ENCODE peak calls at places on chromosomes 4 and X, in four cellular contexts. One of them, this sample, is unnamed.

GRCh38 chr4:38314663-38315062 is 349.3 kb upstream of the KLF3 start:
- DNase-seq in lower lobe of right lung: no peak
- DNase-seq in endothelial cell: no peak
- DNase-seq in B cell: no peak
- DNase-seq in this sample: no peak

GRCh38 chr4:110357521-110357920 is 118.4 kb upstream of the ENPEP start:
- DNase-seq in endothelial cell: no peak
- DNase-seq in lower lobe of right lung: no peak
- DNase-seq in B cell: no peak
- DNase-seq in this sample: no peak

GRCh38 chr4:174828845-174829701 is at the start of gene GLRA3:
- DNase-seq in endothelial cell: peak; percentile 78
- DNase-seq in lower lobe of right lung: peak; percentile 68
- DNase-seq in B cell: peak; percentile 49
- DNase-seq in this sample: no peak

GRCh38 chrX:48833531-48834138 is 1.8 kb downstream of the PCSK1N start:
- DNase-seq in lower lobe of right lung: no peak
- DNase-seq in B cell: no peak
- DNase-seq in endothelial cell: no peak
- DNase-seq in this sample: no peak

GRCh38 chrX:46961574-46962279 is 49.5 kb downstream of the JADE3 start:
- DNase-seq in B cell: no peak
- DNase-seq in lower lobe of right lung: no peak
- DNase-seq in endothelial cell: no peak
- DNase-seq in this sample: no peak

GRCh38 chr4:165398570-165398969 is 19.8 kb downstream of the CPE start:
- DNase-seq in lower lobe of right lung: no peak
- DNase-seq in endothelial cell: no peak
- DNase-seq in B cell: no peak
- DNase-seq in this sample: no peak

GRCh38 chr4:57053508-57053907 is 56.7 kb downstream of the IGFBP7 start:
- DNase-seq in B cell: no peak
- DNase-seq in endothelial cell: no peak
- DNase-seq in lower lobe of right lung: no peak
- DNase-seq in this sample: no peak

GRCh38 chr4:151624606-151625565 is 135.9 kb downstream of the GATB start:
- DNase-seq in endothelial cell: no peak
- DNase-seq in B cell: no peak
- DNase-seq in lower lobe of right lung: no peak
- DNase-seq in this sample: no peak

GRCh38 chrX:53684415-53685192 is 1.9 kb downstream of the HUWE1 start:
- DNase-seq in endothelial cell: no peak
- DNase-seq in lower lobe of right lung: peak; percentile 92
- DNase-seq in B cell: no peak
- DNase-seq in this sample: no peak

GRCh38 chr4:127484101-127484500 is 148.7 kb upstream of the INTU start:
- DNase-seq in B cell: no peak
- DNase-seq in endothelial cell: no peak
- DNase-seq in lower lobe of right lung: no peak
- DNase-seq in this sample: no peak

GRCh38 chr4:127482049-127482448 is 150.7 kb upstream of the INTU start:
- DNase-seq in lower lobe of right lung: no peak
- DNase-seq in B cell: no peak
- DNase-seq in endothelial cell: no peak
- DNase-seq in this sample: no peak

GRCh38 chr4:127479031-127479622 is 153.6 kb upstream of the INTU start:
- DNase-seq in endothelial cell: no peak
- DNase-seq in B cell: no peak
- DNase-seq in lower lobe of right lung: no peak
- DNase-seq in this sample: no peak
- TF ChIP-seq CTCF in endothelial cell: peak; percentile 66
- TF ChIP-seq CTCF in B cell: peak; percentile 35
- TF ChIP-seq CTCF in lower lobe of right lung: peak; percentile 59
- TF ChIP-seq CTCF in this sample: peak; percentile 10

GRCh38 chr4:136763844-136764446 is 768.3 kb downstream of the PCDH18 start:
- DNase-seq in B cell: no peak
- DNase-seq in lower lobe of right lung: no peak
- DNase-seq in endothelial cell: no peak
- DNase-seq in this sample: no peak
- TF ChIP-seq CTCF in B cell: no peak
- TF ChIP-seq CTCF in lower lobe of right lung: no peak
- TF ChIP-seq CTCF in endothelial cell: no peak
- TF ChIP-seq CTCF in this sample: no peak

GRCh38 chr4:169201144-169202124 is 69.3 kb downstream of the SH3RF1 start:
- DNase-seq in B cell: no peak
- DNase-seq in endothelial cell: no peak
- DNase-seq in lower lobe of right lung: no peak
- DNase-seq in this sample: no peak

GRCh38 chr4:169199184-169199583 is 71.6 kb downstream of the SH3RF1 start:
- DNase-seq in endothelial cell: no peak
- DNase-seq in lower lobe of right lung: no peak
- DNase-seq in B cell: no peak
- DNase-seq in this sample: no peak

GRCh38 chr4:169202143-169202699 is 68.5 kb downstream of the SH3RF1 start:
- DNase-seq in B cell: no peak
- DNase-seq in lower lobe of right lung: no peak
- DNase-seq in endothelial cell: no peak
- DNase-seq in this sample: no peak

GRCh38 chr4:169198167-169198566 is 72.6 kb downstream of the SH3RF1 start:
- DNase-seq in B cell: no peak
- DNase-seq in lower lobe of right lung: no peak
- DNase-seq in endothelial cell: no peak
- DNase-seq in this sample: no peak

GRCh38 chr4:169200361-169201030 is 70.3 kb downstream of the SH3RF1 start:
- DNase-seq in endothelial cell: no peak
- DNase-seq in lower lobe of right lung: no peak
- DNase-seq in B cell: no peak
- DNase-seq in this sample: no peak
- TF ChIP-seq CTCF in endothelial cell: no peak
- TF ChIP-seq CTCF in lower lobe of right lung: no peak
- TF ChIP-seq CTCF in B cell: no peak
- TF ChIP-seq CTCF in this sample: no peak

DNA sequence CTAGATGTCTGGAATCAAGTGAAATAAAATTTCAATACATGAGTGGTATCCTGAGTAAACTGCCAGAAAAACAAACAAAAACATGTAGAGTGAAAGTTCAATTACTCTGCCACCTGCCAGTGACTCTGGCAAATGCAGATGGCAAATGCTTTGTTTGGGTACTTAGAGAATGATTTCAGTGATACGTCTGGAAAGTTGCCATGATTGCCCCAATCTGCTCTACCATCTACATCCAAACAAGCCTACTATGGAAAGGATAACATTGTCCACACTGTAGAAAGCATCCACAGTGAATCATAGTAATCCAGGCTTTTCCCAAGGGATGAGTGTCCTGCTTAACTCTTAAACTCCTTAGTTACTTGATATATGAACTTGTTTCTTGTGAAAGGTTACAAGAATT is 3.4 kb downstream of the SPATA4 start:
- DNase-seq in endothelial cell: no peak
- DNase-seq in lower lobe of right lung: no peak
- DNase-seq in B cell: no peak
- DNase-seq in this sample: no peak
- TF ChIP-seq CTCF in endothelial cell: no peak
- TF ChIP-seq CTCF in lower lobe of right lung: no peak
- TF ChIP-seq CTCF in B cell: no peak
- TF ChIP-seq CTCF in this sample: no peak

GRCh38 chr4:184246426-184246825 is 28.8 kb upstream of the ENPP6 start:
- DNase-seq in lower lobe of right lung: no peak
- DNase-seq in B cell: no peak
- DNase-seq in endothelial cell: no peak
- DNase-seq in this sample: no peak
- TF ChIP-seq CTCF in lower lobe of right lung: no peak
- TF ChIP-seq CTCF in B cell: no peak
- TF ChIP-seq CTCF in endothelial cell: no peak
- TF ChIP-seq CTCF in this sample: no peak

DNA sequence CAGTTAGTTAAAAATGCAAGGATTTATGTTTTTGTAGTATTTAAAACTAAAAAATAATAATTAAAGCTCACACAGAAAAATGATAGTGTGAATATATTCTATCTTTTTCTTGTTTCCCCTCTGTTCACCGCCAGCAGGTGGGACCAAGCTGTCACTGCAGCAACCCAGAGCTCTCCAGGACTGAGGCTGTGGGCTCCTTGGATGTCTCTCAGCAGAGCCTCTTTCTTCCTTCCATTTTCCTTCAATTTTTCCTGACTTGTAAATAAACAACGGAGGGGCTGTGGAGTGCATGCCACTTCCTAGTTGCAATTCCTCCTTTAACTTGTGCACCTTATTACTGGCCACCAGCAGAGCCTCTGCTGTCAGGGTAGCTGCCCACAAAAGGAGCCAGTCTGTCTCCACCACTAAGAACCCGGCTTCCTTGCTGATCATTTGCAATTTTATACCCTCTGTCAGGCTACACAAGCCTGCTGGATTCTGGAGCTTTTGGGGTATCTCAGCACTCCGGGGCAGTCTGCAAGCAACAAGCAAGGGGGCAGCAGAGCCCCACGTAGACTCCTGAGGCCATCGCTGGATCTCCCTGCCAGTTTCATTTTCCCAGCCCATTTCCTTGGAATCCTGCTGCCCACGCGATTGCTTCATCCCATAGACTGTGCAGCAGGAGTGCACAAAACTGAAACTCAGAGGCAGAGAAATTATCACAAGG is 1467.4 kb downstream of the C4orf33 start:
- DNase-seq in lower lobe of right lung: no peak
- DNase-seq in endothelial cell: peak; percentile 27
- DNase-seq in B cell: no peak
- DNase-seq in this sample: no peak
- TF ChIP-seq CTCF in lower lobe of right lung: peak; percentile 25
- TF ChIP-seq CTCF in endothelial cell: no peak
- TF ChIP-seq CTCF in B cell: no peak
- TF ChIP-seq CTCF in this sample: no peak

DNA sequence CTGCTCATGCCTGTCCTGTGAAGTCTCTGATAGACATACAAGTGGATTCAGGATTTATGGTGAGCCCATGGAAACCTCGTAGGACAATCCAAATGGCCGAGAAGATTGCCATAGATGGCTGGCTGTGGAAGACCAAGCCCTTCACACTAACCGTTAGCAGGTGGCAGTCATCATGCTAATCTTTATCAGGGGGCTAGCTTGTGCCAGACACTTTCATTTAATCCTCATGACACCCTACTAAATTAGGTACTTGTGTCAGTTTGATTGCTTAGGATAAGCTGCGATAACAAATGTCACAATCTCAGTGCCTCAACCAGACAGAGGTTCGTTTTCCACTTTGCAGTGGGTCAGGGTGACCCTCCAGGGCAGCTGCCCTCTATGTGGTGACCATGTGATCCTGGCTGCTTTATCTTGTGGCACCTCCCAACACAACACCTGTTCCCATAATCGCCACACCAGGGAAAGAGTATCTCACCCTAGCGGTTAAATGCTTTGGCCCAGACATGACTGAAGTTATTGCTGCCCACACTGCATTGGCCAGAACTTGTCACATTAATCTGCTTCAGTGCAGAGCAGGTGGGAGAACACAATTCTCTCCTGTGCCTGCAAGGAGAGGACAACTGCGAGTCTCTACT is 60.8 kb downstream of the REPS2 start:
- DNase-seq in endothelial cell: no peak
- DNase-seq in B cell: no peak
- DNase-seq in lower lobe of right lung: no peak
- DNase-seq in this sample: no peak
- TF ChIP-seq CTCF in endothelial cell: no peak
- TF ChIP-seq CTCF in B cell: no peak
- TF ChIP-seq CTCF in lower lobe of right lung: peak; percentile 26
- TF ChIP-seq CTCF in this sample: no peak

DNA sequence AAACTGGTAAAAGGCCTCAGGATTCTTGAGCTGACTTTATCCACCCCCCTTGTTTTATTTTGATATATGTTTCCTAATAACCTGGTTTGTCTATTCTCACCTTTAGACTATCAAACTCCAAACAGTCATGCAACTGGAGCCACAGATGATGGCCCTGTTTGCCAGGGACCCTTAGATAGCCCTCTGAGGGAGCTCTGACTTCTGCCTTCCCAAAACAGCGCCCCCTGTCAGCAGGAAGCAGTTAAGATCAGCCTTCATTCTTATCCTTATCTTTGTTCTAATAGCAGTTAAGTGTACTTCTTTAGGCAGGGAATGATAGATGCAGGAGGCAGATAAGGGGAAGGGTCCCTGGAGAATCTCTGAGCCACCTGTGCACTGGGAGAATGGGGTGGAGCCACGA is 27.5 kb upstream of the CXCL13 start:
- DNase-seq in lower lobe of right lung: no peak
- DNase-seq in endothelial cell: no peak
- DNase-seq in B cell: no peak
- DNase-seq in this sample: no peak
- TF ChIP-seq CTCF in lower lobe of right lung: no peak
- TF ChIP-seq CTCF in endothelial cell: no peak
- TF ChIP-seq CTCF in B cell: no peak
- TF ChIP-seq CTCF in this sample: no peak

DNA sequence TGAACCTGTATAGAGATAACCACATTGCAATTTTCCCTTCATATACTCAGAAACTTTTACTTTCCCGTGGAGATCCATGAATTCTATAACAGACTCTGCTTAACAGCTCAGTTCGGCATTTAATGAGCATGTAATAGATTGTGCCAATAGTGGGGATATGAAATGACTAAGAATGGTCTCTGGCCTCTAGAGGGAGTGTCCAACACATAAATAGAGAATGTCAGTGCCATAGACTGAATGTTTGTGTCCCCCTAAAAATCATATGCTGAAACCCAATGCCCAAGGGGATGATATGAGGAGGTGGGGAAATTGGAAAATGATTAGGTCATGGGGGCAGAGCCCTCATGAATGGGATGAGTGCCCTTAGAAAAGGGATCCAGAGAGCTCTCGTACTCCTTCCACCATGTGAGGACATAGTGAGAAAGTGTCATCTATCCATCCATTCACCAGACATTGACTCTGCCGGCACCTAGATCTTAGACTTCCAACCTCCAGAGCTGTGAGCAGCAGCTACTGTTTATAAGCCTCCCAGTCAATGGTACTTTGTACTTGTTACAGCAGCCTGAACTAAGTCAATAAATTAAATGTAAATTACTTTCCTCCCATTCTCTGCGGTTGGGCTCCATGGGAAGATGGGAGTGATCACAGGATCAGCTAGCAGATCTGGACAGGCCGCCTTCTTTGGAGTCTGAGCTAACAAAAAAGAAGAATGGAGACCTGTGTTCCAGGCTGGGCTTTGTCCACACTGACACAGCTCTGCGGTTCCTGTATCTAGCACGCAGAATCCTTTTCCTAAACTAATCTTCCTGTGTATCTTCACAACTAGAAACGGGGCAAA is 28.1 kb upstream of the HPSE start:
- DNase-seq in lower lobe of right lung: no peak
- DNase-seq in B cell: no peak
- DNase-seq in endothelial cell: no peak
- DNase-seq in this sample: no peak
- TF ChIP-seq CTCF in lower lobe of right lung: no peak
- TF ChIP-seq CTCF in B cell: peak; percentile 35
- TF ChIP-seq CTCF in endothelial cell: no peak
- TF ChIP-seq CTCF in this sample: no peak